ENCODE peak calls at places on chromosomes 13 and 19, in nine cellular contexts. Z is PC-3; C is CD8-positive, alpha-beta T cell; F is cardiac muscle cell; M is keratinocyte; N is PC-9; E is K562; J is left lung; G is pancreas. H is an unnamed sample.

GRCh38 chr13:94128430-94128829 is 351.1 kb downstream of the DCT start:
- DNase-seq in Z (no peak), C (no peak), F (peak), M (no peak), N (no peak), E (no peak), J (no peak), G (no peak), H (no peak)

GRCh38 chr13:59176775-59177174 is 987.0 kb downstream of the DIAPH3 start:
- DNase-seq in Z (peak), C (no peak), F (no peak), M (no peak), N (no peak), E (peak), J (no peak), G (no peak), H (no peak)

GRCh38 chr19:19054939-19055440 is 8.8 kb upstream of the SLC25A42 start:
- DNase-seq in Z (no peak), C (no peak), F (no peak), M (no peak), N (no peak), E (no peak), J (no peak), G (no peak), H (no peak)

GRCh38 chr13:75650991-75651390 is 14.9 kb downstream of the LMO7 start:
- DNase-seq in Z (no peak), C (no peak), F (no peak), M (no peak), N (no peak), E (no peak), J (no peak), G (no peak), H (no peak)

GRCh38 chr19:13150919-13151604 is 851 bp downstream of the IER2 start:
- DNase-seq in Z (no peak), C (no peak), F (peak), M (no peak), N (no peak), E (peak), J (no peak), G (no peak), H (peak)

GRCh38 chr13:110680852-110681251 is 25.1 kb downstream of the CARS2 start:
- DNase-seq in Z (peak), C (no peak), F (no peak), M (no peak), N (peak), E (peak), J (no peak), G (no peak), H (peak)

GRCh38 chr19:47003611-47003935 is 16.1 kb upstream of the NPAS1 start:
- DNase-seq in Z (no peak), C (no peak), F (no peak), M (no peak), N (no peak), E (no peak), J (no peak), G (no peak), H (no peak)

GRCh38 chr19:2970201-2970838 is 7.0 kb upstream of the TLE6 start:
- DNase-seq in Z (no peak), C (no peak), F (peak), M (no peak), N (no peak), E (no peak), J (no peak), G (no peak), H (no peak)

GRCh38 chr19:19171821-19172532 is 1.9 kb upstream of the MEF2B start:
- DNase-seq in Z (no peak), C (no peak), F (peak), M (no peak), N (no peak), E (peak), J (no peak), G (no peak), H (no peak)

GRCh38 chr19:48746120-48746519 is 589 bp downstream of the IZUMO1 start:
- DNase-seq in Z (no peak), C (no peak), F (no peak), M (no peak), N (no peak), E (no peak), J (no peak), G (no peak), H (no peak)
- H3K27ac ChIP-seq in Z (no peak), C (no peak), F (no peak), M (no peak), N (no peak), E (no peak), J (no peak), G (peak), H (peak)

DNA sequence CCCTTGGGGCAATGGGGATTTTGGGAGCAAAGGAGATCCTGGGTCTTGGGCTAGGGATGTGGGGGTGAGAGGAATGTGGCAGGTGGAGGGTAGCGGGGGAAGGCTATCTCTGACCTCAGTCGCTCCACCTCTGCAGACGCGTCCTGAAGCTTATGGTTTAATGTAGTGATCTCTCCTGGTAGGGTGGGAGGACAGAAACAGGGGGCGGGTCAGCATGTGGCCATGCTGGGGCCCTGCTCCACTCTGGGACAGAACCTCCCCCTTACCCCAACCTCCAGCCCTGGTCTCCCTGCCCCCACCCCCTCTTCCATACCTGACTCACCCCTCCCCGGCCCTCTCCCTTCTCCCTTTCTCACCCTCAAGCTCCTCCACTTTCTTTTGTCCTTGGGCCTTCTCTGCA is 1.4 kb downstream of the BST2 start:
- DNase-seq in Z (no peak), C (no peak), F (no peak), M (no peak), N (no peak), E (peak), J (no peak), G (no peak), H (no peak)
- H3K4me3 ChIP-seq in Z (no peak), C (peak), F (peak), M (no peak), N (no peak), E (peak), J (peak), G (no peak), H (peak)

GRCh38 chr19:31145021-31145420 is 204.2 kb downstream of the TSHZ3 start:
- DNase-seq in Z (no peak), C (no peak), F (no peak), M (no peak), N (no peak), E (no peak), J (no peak), G (no peak), H (no peak)

GRCh38 chr19:31148671-31149070 is 200.6 kb downstream of the TSHZ3 start:
- DNase-seq in Z (no peak), C (no peak), F (no peak), M (no peak), N (no peak), E (no peak), J (no peak), G (no peak), H (no peak)

GRCh38 chr19:31147234-31147633 is 202.0 kb downstream of the TSHZ3 start:
- DNase-seq in Z (no peak), C (no peak), F (no peak), M (no peak), N (no peak), E (no peak), J (no peak), G (no peak), H (no peak)

GRCh38 chr19:31145909-31146453 is 203.3 kb downstream of the TSHZ3 start:
- DNase-seq in Z (no peak), C (no peak), F (no peak), M (no peak), N (no peak), E (no peak), J (no peak), G (no peak), H (no peak)

GRCh38 chr19:31146546-31147183 is 202.6 kb downstream of the TSHZ3 start:
- DNase-seq in Z (no peak), C (no peak), F (no peak), M (peak), N (no peak), E (no peak), J (no peak), G (no peak), H (no peak)
- TF ChIP-seq CTCF in Z (no peak), C (no peak), F (no peak), M (peak), N (no peak), E (no peak), J (no peak), G (no peak), H (no peak)

GRCh38 chr13:39578821-39579291 is 24.1 kb downstream of the LHFPL6 start:
- DNase-seq in Z (no peak), C (no peak), F (no peak), M (no peak), N (no peak), E (no peak), J (no peak), G (no peak), H (no peak)

GRCh38 chr13:39575641-39576238 is 27.3 kb downstream of the LHFPL6 start:
- DNase-seq in Z (no peak), C (no peak), F (peak), M (no peak), N (no peak), E (no peak), J (no peak), G (no peak), H (no peak)

GRCh38 chr13:39577203-39577602 is 25.8 kb downstream of the LHFPL6 start:
- DNase-seq in Z (no peak), C (no peak), F (no peak), M (no peak), N (no peak), E (no peak), J (no peak), G (no peak), H (no peak)

GRCh38 chr13:39581177-39581576 is 21.8 kb downstream of the LHFPL6 start:
- DNase-seq in Z (no peak), C (no peak), F (no peak), M (no peak), N (no peak), E (no peak), J (no peak), G (no peak), H (no peak)

GRCh38 chr13:39577833-39578232 is 25.2 kb downstream of the LHFPL6 start:
- DNase-seq in Z (no peak), C (no peak), F (no peak), M (no peak), N (no peak), E (no peak), J (no peak), G (no peak), H (no peak)
- H3K27ac ChIP-seq in Z (no peak), C (no peak), F (no peak), M (no peak), N (no peak), E (no peak), J (no peak), G (no peak), H (no peak)

GRCh38 chr19:11479090-11479469 is 1.8 kb downstream of the ELAVL3 start:
- DNase-seq in Z (no peak), C (no peak), F (no peak), M (no peak), N (no peak), E (no peak), J (no peak), G (peak), H (no peak)
- H3K4me3 ChIP-seq in Z (no peak), C (no peak), F (no peak), M (no peak), N (no peak), E (peak), J (no peak), G (no peak), H (no peak)

GRCh38 chr13:97911311-97912138 is 42.0 kb upstream of the IPO5 start:
- DNase-seq in Z (peak), C (no peak), F (peak), M (no peak), N (peak), E (peak), J (no peak), G (no peak), H (no peak)
- TF ChIP-seq CTCF in Z (peak), C (no peak), F (peak), M (peak), N (peak), E (peak), J (no peak), G (peak), H (no peak)

GRCh38 chr13:30744056-30744684 is 8.8 kb downstream of the ALOX5AP start:
- DNase-seq in Z (peak), C (peak), F (no peak), M (no peak), N (peak), E (peak), J (peak), G (no peak), H (peak)

GRCh38 chr13:30739646-30740642 is 4.6 kb downstream of the ALOX5AP start:
- DNase-seq in Z (peak), C (peak), F (peak), M (peak), N (peak), E (no peak), J (no peak), G (no peak), H (no peak)

GRCh38 chr13:30743319-30744055 is 8.1 kb downstream of the ALOX5AP start:
- DNase-seq in Z (peak), C (no peak), F (peak), M (peak), N (peak), E (no peak), J (no peak), G (no peak), H (no peak)

GRCh38 chr13:30744686-30745085 is 9.3 kb downstream of the ALOX5AP start:
- DNase-seq in Z (no peak), C (no peak), F (no peak), M (no peak), N (no peak), E (no peak), J (no peak), G (no peak), H (no peak)

GRCh38 chr13:30742896-30743295 is 7.6 kb downstream of the ALOX5AP start:
- DNase-seq in Z (no peak), C (no peak), F (no peak), M (no peak), N (no peak), E (no peak), J (no peak), G (no peak), H (no peak)
- H3K27ac ChIP-seq in Z (peak), C (no peak), F (no peak), M (peak), N (peak), E (no peak), J (peak), G (no peak), H (peak)

GRCh38 chr19:38664503-38665211 is 17.2 kb downstream of the ACTN4 start:
- DNase-seq in Z (no peak), C (no peak), F (no peak), M (no peak), N (no peak), E (peak), J (no peak), G (no peak), H (peak)
- H3K4me3 ChIP-seq in Z (no peak), C (no peak), F (no peak), M (no peak), N (no peak), E (no peak), J (no peak), G (no peak), H (no peak)

GRCh38 chr19:6354098-6354674 is 7.1 kb upstream of the CLPP start:
- DNase-seq in Z (peak), C (no peak), F (peak), M (no peak), N (no peak), E (no peak), J (no peak), G (peak), H (no peak)
- TF ChIP-seq CTCF in Z (peak), C (no peak), F (peak), M (peak), N (peak), E (peak), J (peak), G (peak), H (no peak)

DNA sequence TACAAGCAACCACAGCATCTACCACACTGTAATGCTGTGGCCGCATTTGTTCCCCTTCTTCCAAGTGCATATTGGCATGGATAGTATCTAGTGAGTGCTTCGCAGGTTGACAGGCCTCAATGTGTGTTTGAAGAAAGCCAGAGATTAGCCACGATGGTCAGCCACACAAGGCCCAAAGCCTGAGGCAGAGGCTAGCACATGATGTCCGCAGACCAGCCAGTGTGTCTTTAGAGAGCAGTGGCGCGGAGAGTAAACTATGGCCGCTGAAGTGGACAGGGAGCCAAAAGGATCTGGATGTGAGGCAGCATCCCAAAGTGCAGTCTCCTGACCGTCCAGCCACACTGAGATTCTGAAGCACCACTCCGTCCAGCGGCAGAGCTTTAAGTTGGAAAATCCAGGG is 36.0 kb downstream of the BRD4 start:
- DNase-seq in Z (no peak), C (no peak), F (no peak), M (no peak), N (no peak), E (no peak), J (no peak), G (no peak), H (peak)
- H3K27ac ChIP-seq in Z (peak), C (peak), F (peak), M (peak), N (no peak), E (peak), J (no peak), G (no peak), H (no peak)

H was measured in spleen.